ENCODE peak calls at places on chromosomes 5 and 9, in four cellular contexts. T is mesendoderm, H is OCI-LY7, A is transverse colon. D is an unnamed sample. For H3K4me1, the result is how much of the 10 kb centered on the place peaks cover.

GRCh38 chr9:121485618-121486531 is 13.8 kb downstream of the GGTA1 start:
- DNase-seq in T (no peak), H (no peak), A (no peak), D (no peak)

GRCh38 chr9:37994639-37995347 is 74.2 kb downstream of the SHB start:
- DNase-seq in T (no peak), H (no peak), A (peak), D (peak)

GRCh38 chr9:14062449-14063187 is 251.3 kb downstream of the NFIB start:
- DNase-seq in T (no peak), H (no peak), A (no peak), D (no peak)

GRCh38 chr9:131366745-131367401 is 27.0 kb upstream of the PRRC2B start:
- DNase-seq in T (peak), H (peak), A (peak), D (peak)

GRCh38 chr5:176447538-176447981 is 625 bp upstream of the FAF2 start:
- DNase-seq in T (no peak), H (no peak), A (no peak), D (peak)

GRCh38 chr5:180197016-180197702 is 11.9 kb downstream of the RASGEF1C start:
- DNase-seq in T (no peak), H (no peak), A (no peak), D (no peak)

GRCh38 chr9:114367406-114367805 is 20.4 kb downstream of the AKNA start:
- DNase-seq in T (no peak), H (no peak), A (no peak), D (no peak)

GRCh38 chr9:32426278-32426939 is 42.0 kb downstream of the ACO1 start:
- DNase-seq in T (no peak), H (no peak), A (peak), D (no peak)

GRCh38 chr9:36828574-36829141 is 205.4 kb downstream of the PAX5 start:
- DNase-seq in T (no peak), H (no peak), A (no peak), D (no peak)

GRCh38 chr9:111691686-111692329 is 30.4 kb downstream of the GNG10 start:
- DNase-seq in T (peak), H (peak), A (no peak), D (peak)

GRCh38 chr9:135925496-135926133 is 18.3 kb upstream of the CAMSAP1 start:
- DNase-seq in T (no peak), H (no peak), A (no peak), D (no peak)

GRCh38 chr5:174284873-174285272 is 239.4 kb downstream of the NSG2 start:
- DNase-seq in T (no peak), H (no peak), A (no peak), D (no peak)

GRCh38 chr5:139985733-139986132 is 57.4 kb downstream of the NRG2 start:
- DNase-seq in T (peak), H (no peak), A (no peak), D (no peak)

GRCh38 chr5:57338068-57338848 is 144.4 kb downstream of the ACTBL2 start:
- DNase-seq in T (peak), H (peak), A (no peak), D (no peak)

GRCh38 chr9:83959061-83959460 is 21.0 kb downstream of the HNRNPK start:
- DNase-seq in T (no peak), H (no peak), A (no peak), D (peak)

GRCh38 chr9:112351184-112351583 is 17.8 kb upstream of the PTBP3 start:
- DNase-seq in T (no peak), H (no peak), A (no peak), D (no peak)

GRCh38 chr9:124183772-124184171 is 74.0 kb upstream of the NEK6 start:
- DNase-seq in T (no peak), H (no peak), A (peak), D (no peak)

GRCh38 chr5:14582797-14583137 is 1.2 kb downstream of the OTULINL start:
- DNase-seq in T (peak), H (no peak), A (no peak), D (peak)

GRCh38 chr5:154107729-154108128 is 69.0 kb downstream of the MFAP3 start:
- DNase-seq in T (peak), H (no peak), A (no peak), D (no peak)

GRCh38 chr9:93656426-93657222 is 80.2 kb downstream of the PHF2 start:
- DNase-seq in T (no peak), H (no peak), A (peak), D (no peak)

GRCh38 chr9:92525306-92525705 is 10.5 kb downstream of the ECM2 start:
- DNase-seq in T (no peak), H (no peak), A (no peak), D (no peak)

GRCh38 chr9:99075246-99075912 is 29.5 kb upstream of the TGFBR1 start:
- DNase-seq in T (peak), H (no peak), A (no peak), D (peak)

GRCh38 chr5:149667084-149667826 is 62.9 kb upstream of the PPARGC1B start:
- DNase-seq in T (peak), H (peak), A (peak), D (peak)

GRCh38 chr5:179325296-179326031 is 19.8 kb downstream of the ADAMTS2 start:
- DNase-seq in T (no peak), H (no peak), A (no peak), D (no peak)

GRCh38 chr5:95365302-95366095 is 25.7 kb upstream of the FAM81B start:
- DNase-seq in T (no peak), H (no peak), A (no peak), D (peak)

GRCh38 chr5:135029468-135030122 is 4.4 kb downstream of the PITX1 start:
- DNase-seq in T (no peak), H (no peak), A (no peak), D (no peak)

GRCh38 chr5:135031146-135031812 is 2.7 kb downstream of the PITX1 start:
- DNase-seq in T (peak), H (no peak), A (no peak), D (no peak)

GRCh38 chr5:135030691-135031145 is 3.3 kb downstream of the PITX1 start:
- DNase-seq in T (peak), H (no peak), A (no peak), D (no peak)

GRCh38 chr5:135028791-135029467 is 5.1 kb downstream of the PITX1 start:
- DNase-seq in T (peak), H (no peak), A (no peak), D (no peak)

GRCh38 chr5:135030123-135030517 is 3.9 kb downstream of the PITX1 start:
- DNase-seq in T (no peak), H (no peak), A (no peak), D (no peak)
- H3K4me3 ChIP-seq in T (no peak), H (peak), A (peak), D (no peak)

DNA sequence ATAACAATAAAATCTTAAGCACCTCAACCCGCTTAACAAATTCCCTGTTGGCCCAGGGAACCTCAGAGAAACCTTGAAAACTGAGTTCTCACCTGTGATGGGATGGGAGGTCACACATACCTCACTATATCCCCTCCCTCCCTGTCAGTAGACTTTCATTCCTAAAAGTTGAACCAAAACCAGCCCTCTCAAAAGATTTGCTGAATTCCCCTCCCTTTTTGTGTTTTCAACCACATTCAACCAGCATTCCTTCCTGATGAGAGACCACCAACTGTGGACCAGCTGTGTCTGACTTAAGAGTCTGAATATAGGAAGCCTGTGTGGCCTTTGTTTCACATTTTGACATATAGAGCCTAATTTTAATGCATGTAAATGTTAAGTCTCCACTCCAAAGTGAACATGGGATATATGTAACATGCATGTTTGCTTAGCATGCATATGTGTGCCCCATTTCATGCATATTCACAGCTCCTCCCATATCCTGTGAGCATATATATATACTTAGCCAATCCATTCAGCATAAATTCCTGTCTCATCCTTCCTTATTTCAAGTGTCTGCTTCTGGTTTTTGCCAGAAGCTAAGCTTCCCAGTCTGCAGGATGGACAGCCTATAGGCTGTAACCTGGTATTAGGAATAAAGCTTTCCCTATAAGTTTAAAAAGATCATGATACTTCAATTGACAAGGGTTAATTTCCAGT is 604.6 kb downstream of the PTPRD start:
- DNase-seq in T (peak), H (no peak), A (no peak), D (peak)
- H3K4me1 ChIP-seq in T (under half), H (under half), A (under half), D (under half)

GRCh38 chr5:42858031-42858643 is 46.4 kb upstream of the SELENOP start:
- DNase-seq in T (no peak), H (no peak), A (no peak), D (peak)

GRCh38 chr5:42855386-42855785 is 43.7 kb upstream of the SELENOP start:
- DNase-seq in T (no peak), H (no peak), A (no peak), D (peak)

GRCh38 chr5:42855811-42856210 is 44.1 kb upstream of the SELENOP start:
- DNase-seq in T (no peak), H (no peak), A (no peak), D (peak)

GRCh38 chr5:42852826-42853225 is 41.1 kb upstream of the SELENOP start:
- DNase-seq in T (no peak), H (no peak), A (no peak), D (peak)

GRCh38 chr5:42854795-42855194 is 43.1 kb upstream of the SELENOP start:
- DNase-seq in T (no peak), H (no peak), A (peak), D (peak)
- H3K4me3 ChIP-seq in T (no peak), H (no peak), A (no peak), D (no peak)

GRCh38 chr5:143499480-143500114 is 96.1 kb upstream of the NR3C1 start:
- DNase-seq in T (peak), H (peak), A (no peak), D (peak)
- H3K4me1 ChIP-seq in T (under half), H (under half), A (under half), D (under half)

DNA sequence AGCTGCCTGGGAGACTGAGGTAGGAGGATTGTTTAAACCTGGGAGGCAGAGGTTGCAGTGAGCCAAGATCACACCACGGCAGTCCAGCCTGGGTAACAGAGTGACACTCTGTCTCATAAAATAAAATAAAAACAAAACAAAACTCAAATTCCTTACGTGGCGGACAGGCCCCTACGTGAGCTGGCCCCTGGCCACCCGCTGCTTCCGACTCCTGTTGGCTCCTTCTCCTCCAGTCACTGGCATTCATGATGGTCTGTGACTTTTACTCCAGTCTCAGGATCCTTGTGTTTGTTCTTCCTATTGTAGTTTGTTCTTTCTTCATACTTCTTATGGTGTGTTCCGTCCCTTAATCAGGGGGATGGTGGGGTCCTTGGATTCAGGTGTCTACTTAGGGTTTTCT is 28.5 kb upstream of the ZFR start:
- DNase-seq in T (no peak), H (no peak), A (no peak), D (no peak)
- H3K4me3 ChIP-seq in T (no peak), H (no peak), A (no peak), D (no peak)

GRCh38 chr9:109414125-109414785 is 83.9 kb downstream of the PTPN3 start:
- DNase-seq in T (peak), H (no peak), A (no peak), D (peak)
- H3K4me1 ChIP-seq in T (under half), H (under half), A (under half), D (under half)

DNA sequence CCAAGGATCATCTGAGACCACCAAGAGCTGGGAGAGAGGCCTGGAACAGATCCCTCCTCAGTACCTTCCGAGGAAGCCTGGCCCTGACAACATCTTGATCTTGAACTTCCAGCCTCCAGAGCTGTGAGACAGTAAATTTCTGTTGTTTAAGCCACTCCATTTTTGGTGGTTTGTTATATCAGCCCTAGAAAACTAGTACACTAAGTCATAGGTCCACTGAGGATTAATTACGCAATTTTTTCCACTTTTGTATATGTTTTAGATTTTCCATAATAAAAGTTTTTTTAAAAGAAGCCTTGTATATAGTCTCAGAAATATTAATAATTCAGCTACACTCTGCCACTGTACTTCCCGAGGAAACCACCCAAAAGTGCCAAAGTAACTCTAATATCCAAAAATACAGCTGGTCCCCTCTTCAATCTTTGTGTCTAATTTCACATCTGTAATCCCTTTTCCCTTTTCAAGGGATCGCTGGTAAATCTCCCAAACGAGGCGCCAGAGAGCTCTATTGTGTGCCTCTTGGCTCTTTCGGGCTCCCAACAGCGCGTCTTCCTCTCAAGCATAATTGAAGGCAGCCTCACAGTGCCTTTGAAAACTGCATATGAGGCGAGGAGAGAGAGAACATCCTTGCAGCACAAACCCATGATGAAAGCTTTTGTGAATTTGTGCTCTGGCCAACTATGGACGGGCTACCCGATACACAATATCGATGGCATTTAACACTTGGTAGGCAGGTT is 32.7 kb downstream of the PRUNE2 start:
- DNase-seq in T (peak), H (no peak), A (no peak), D (no peak)
- H3K4me3 ChIP-seq in T (no peak), H (no peak), A (no peak), D (no peak)